ENCODE peak calls at places on chromosomes 7 and 10, in four cellular contexts. L, Z, Q and U are unnamed samples.

GRCh38 chr7:151699147-151699546 is 177.8 kb downstream of the PRKAG2 start:
- DNase-seq in L (no peak), Z (no peak), Q (no peak), U (no peak)

GRCh38 chr7:94375713-94376112 is 19.0 kb upstream of the COL1A2 start:
- DNase-seq in L (no peak), Z (no peak), Q (peak), U (peak)

GRCh38 chr10:107971973-107972372 is 807.5 kb upstream of the SORCS1 start:
- DNase-seq in L (no peak), Z (no peak), Q (no peak), U (no peak)

GRCh38 chr10:111954364-111954763 is 229.2 kb downstream of the GPAM start:
- DNase-seq in L (no peak), Z (no peak), Q (no peak), U (no peak)

GRCh38 chr7:29900745-29901144 is 88.9 kb downstream of the SCRN1 start:
- DNase-seq in L (no peak), Z (no peak), Q (no peak), U (no peak)

GRCh38 chr10:633279-634245 is 55.9 kb downstream of the DIP2C start:
- DNase-seq in L (no peak), Z (no peak), Q (no peak), U (peak)

GRCh38 chr7:102833343-102833742 is 79.5 kb upstream of the LRRC17 start:
- DNase-seq in L (no peak), Z (no peak), Q (no peak), U (no peak)

GRCh38 chr10:51832652-51833383 is 133.4 kb upstream of the CSTF2T start:
- DNase-seq in L (peak), Z (no peak), Q (no peak), U (no peak)

GRCh38 chr7:29337628-29338116 is 143.1 kb downstream of the CHN2 start:
- DNase-seq in L (no peak), Z (no peak), Q (no peak), U (no peak)

GRCh38 chr10:71462642-71462935 is 65.9 kb downstream of the CDH23 start:
- DNase-seq in L (no peak), Z (no peak), Q (no peak), U (no peak)

GRCh38 chr7:128708824-128709223 is 30.3 kb upstream of the CALU start:
- DNase-seq in L (no peak), Z (no peak), Q (no peak), U (no peak)

GRCh38 chr7:119223930-119224329 is 999.4 kb downstream of the ANKRD7 start:
- DNase-seq in L (no peak), Z (no peak), Q (no peak), U (no peak)

GRCh38 chr10:110498087-110498981 is 627 bp downstream of the DUSP5 start:
- DNase-seq in L (no peak), Z (peak), Q (peak), U (peak)
- TF ChIP-seq POLR2A in L (no peak), Z (no peak), Q (no peak), U (no peak)

GRCh38 chr7:9083837-9084236 is 650.4 kb downstream of the NXPH1 start:
- DNase-seq in L (no peak), Z (no peak), Q (no peak), U (no peak)
- H3K4me3 ChIP-seq in L (no peak), Z (no peak), Q (no peak), U (no peak)

DNA sequence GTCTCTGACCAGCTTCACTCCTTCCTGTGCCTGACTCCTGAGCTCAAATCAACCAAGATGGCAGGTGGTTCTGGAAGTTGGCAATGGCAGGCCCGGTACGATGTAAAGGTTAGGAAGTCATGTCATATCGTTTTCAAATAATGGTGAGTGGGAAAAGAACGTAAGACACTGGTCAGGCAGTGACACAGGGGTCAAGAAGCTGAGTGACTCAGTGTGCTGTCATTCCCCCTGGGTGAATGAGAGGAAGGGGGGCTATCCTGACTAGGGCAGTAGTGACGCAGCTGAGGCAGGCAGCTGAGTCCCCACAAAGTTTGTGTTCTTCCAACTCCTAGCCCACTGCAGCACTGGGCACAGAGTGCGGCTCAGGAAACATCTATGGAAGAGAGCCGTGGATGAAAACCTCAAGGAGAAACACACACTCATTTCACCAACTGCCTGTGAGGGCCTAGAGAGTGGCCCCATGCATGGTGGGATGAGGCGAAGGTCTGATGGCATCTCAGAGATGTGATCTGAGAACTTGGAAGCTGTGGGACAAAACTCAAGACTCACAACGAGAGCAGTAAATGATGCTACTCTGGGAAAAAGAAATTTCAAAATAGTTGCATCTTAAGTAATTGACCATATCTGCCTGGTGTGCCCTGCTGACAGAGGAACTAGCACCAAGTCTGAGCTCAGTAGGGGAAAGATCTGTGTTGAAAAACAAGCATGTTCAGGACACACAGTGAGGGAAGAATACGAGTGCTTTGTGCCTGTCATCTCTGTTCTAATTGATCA is 23.2 kb downstream of the CREB3L2 start:
- DNase-seq in L (peak), Z (no peak), Q (peak), U (no peak)
- H3K27ac ChIP-seq in L (peak), Z (no peak), Q (peak), U (peak)

GRCh38 chr7:139245401-139245800 is 14.4 kb downstream of the UBN2 start:
- DNase-seq in L (no peak), Z (no peak), Q (no peak), U (no peak)

GRCh38 chr7:139246494-139246893 is 15.5 kb downstream of the UBN2 start:
- DNase-seq in L (no peak), Z (no peak), Q (no peak), U (no peak)

GRCh38 chr7:139246905-139247304 is 15.9 kb downstream of the UBN2 start:
- DNase-seq in L (no peak), Z (no peak), Q (no peak), U (no peak)

GRCh38 chr7:139252451-139252850 is 21.4 kb downstream of the UBN2 start:
- DNase-seq in L (no peak), Z (no peak), Q (no peak), U (no peak)

DNA sequence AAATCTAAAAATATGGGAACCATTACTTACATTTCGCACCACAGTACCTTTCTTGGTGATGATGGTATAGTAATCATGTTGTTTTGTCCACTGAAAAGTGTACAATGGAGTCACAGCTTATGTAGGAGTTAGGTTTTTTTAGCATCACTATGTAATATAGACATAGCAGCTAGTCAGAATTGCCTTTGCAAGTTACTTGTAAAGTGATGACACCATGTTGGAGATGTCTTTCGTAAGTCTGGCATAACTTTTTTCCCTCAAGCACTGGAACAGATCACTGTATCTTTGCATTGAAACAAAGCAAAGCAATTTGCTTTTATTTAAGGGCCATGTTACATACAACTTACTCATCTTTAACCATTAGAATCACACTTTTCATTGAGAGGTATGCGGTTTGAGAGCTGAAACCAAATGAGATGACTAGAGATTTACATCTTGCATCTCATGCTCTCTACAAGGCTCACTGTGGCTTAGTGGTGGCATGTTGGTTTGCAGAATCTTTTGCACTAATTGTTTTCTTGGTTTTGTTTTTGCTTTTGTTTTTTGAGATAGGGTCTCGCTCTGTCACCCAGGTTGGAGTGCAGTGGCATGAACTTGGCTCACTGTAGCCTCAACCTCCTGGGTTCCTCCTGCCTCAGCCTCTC is 18.3 kb downstream of the UBN2 start:
- DNase-seq in L (no peak), Z (no peak), Q (no peak), U (no peak)
- TF ChIP-seq POLR2A in L (no peak), Z (no peak), Q (no peak), U (no peak)

GRCh38 chr10:49655099-49655498 is 24.4 kb upstream of the C10orf53 start:
- DNase-seq in L (no peak), Z (no peak), Q (no peak), U (no peak)
- H3K4me3 ChIP-seq in L (no peak), Z (no peak), Q (no peak), U (no peak)